ENCODE peak calls at places on chromosome 6, in five cellular contexts. X, C, H, Q and K are unnamed samples.

GRCh38 chr6:134740473-134741192 is 209.3 kb downstream of the ALDH8A1 start:
- DNase-seq in X (no peak), H (no peak), Q (no peak), C (no peak), K (no peak)

GRCh38 chr6:142377112-142377848 is 75.5 kb downstream of the ADGRG6 start:
- DNase-seq in C (peak), Q (peak), X (peak), H (peak), K (peak)

GRCh38 chr6:54716869-54717268 is 129.7 kb upstream of the FAM83B start:
- DNase-seq in C (no peak), H (no peak), Q (no peak), X (no peak), K (no peak)

GRCh38 chr6:154878866-154879491 is 116.1 kb upstream of the TIAM2 start:
- DNase-seq in H (no peak), C (no peak), Q (no peak), X (no peak), K (no peak)

GRCh38 chr6:16204653-16205376 is 33.6 kb upstream of the GMPR start:
- DNase-seq in Q (no peak), C (no peak), H (no peak), X (no peak), K (no peak)

GRCh38 chr6:45743028-45743615 is 272.5 kb downstream of the CLIC5 start:
- DNase-seq in X (no peak), Q (no peak), H (no peak), C (no peak), K (no peak)

GRCh38 chr6:54697423-54697822 is 149.1 kb upstream of the FAM83B start:
- DNase-seq in X (no peak), Q (no peak), H (no peak), C (peak), K (no peak)

GRCh38 chr6:45933855-45934254 is 81.8 kb downstream of the CLIC5 start:
- DNase-seq in X (no peak), Q (no peak), C (no peak), H (peak), K (no peak)

GRCh38 chr6:41120058-41120457 is 34.1 kb downstream of the TREML1 start:
- DNase-seq in H (no peak), X (no peak), C (no peak), Q (no peak), K (no peak)

GRCh38 chr6:4134841-4135664 is at the start of gene ECI2:
- DNase-seq in H (peak), X (peak), C (peak), Q (no peak), K (peak)